ENCODE peak calls at places on chromosomes 3 and 15, in seven cellular contexts. K, Q, S, R, I, A and D are unnamed samples. For H3K4me1, the result is how much of the 10 kb centered on the place peaks cover.

GRCh38 chr15:87496109-87496508 is 760.4 kb downstream of the NTRK3 start:
- DNase-seq in K (no peak), A (no peak), I (no peak), S (no peak), R (no peak), Q (no peak), D (no peak)

GRCh38 chr15:66251790-66252355 is 1.7 kb downstream of the MEGF11 start:
- DNase-seq in A (no peak), Q (no peak), K (no peak), S (no peak), I (no peak), R (no peak), D (no peak)

GRCh38 chr3:138314751-138315150 is 14.9 kb downstream of the NME9 start:
- DNase-seq in Q (no peak), A (peak), I (no peak), K (no peak), R (no peak), S (no peak), D (no peak)

GRCh38 chr3:105518201-105518600 is 151.5 kb downstream of the ALCAM start:
- DNase-seq in A (no peak), S (no peak), I (no peak), R (no peak), K (no peak), Q (no peak), D (no peak)

GRCh38 chr3:179146911-179147570 is 1.1 kb upstream of the PIK3CA start:
- DNase-seq in S (peak), Q (no peak), A (peak), K (no peak), R (no peak), I (no peak), D (no peak)

GRCh38 chr15:83283813-83284562 is 476 bp downstream of the BNC1 start:
- DNase-seq in S (no peak), Q (no peak), K (no peak), A (peak), I (no peak), R (no peak), D (no peak)

GRCh38 chr3:173253471-173253870 is 112.4 kb upstream of the SPATA16 start:
- DNase-seq in K (no peak), S (no peak), I (no peak), R (no peak), A (no peak), Q (no peak), D (no peak)

GRCh38 chr3:127822836-127823589 is 698 bp upstream of the MGLL start:
- DNase-seq in K (no peak), Q (peak), R (peak), A (peak), S (no peak), I (peak), D (peak)

GRCh38 chr15:51234181-51234927 is 104.0 kb downstream of the CYP19A1 start:
- DNase-seq in S (no peak), K (no peak), R (no peak), A (no peak), I (no peak), Q (no peak), D (no peak)

GRCh38 chr15:63372018-63372705 is 9.5 kb downstream of the CA12 start:
- DNase-seq in S (peak), I (peak), Q (no peak), A (peak), R (peak), K (no peak), D (no peak)

GRCh38 chr3:88150371-88150770 is 612 bp downstream of the C3orf38 start:
- DNase-seq in Q (no peak), R (no peak), K (no peak), S (no peak), A (peak), I (no peak), D (no peak)

GRCh38 chr3:45010718-45011355 is 15.3 kb upstream of the CLEC3B start:
- DNase-seq in K (no peak), Q (no peak), R (no peak), S (no peak), I (no peak), A (peak), D (peak)

GRCh38 chr15:37880009-37880834 is 54.2 kb upstream of the TMCO5A start:
- DNase-seq in I (no peak), Q (no peak), R (no peak), S (no peak), K (no peak), A (peak), D (no peak)

GRCh38 chr3:94115482-94115881 is 52.6 kb downstream of the NSUN3 start:
- DNase-seq in K (no peak), R (no peak), Q (no peak), S (no peak), I (no peak), A (peak), D (no peak)

GRCh38 chr15:54227569-54227968 is 249.3 kb downstream of the UNC13C start:
- DNase-seq in I (no peak), A (no peak), S (no peak), K (no peak), Q (no peak), R (no peak), D (no peak)

GRCh38 chr3:133401374-133402135 is 1.7 kb downstream of the BFSP2 start:
- DNase-seq in I (no peak), S (peak), K (no peak), A (peak), R (no peak), Q (no peak), D (no peak)

GRCh38 chr3:14424711-14425573 is 22.5 kb downstream of the SLC6A6 start:
- DNase-seq in S (no peak), K (no peak), A (peak), Q (no peak), I (no peak), R (no peak), D (peak)
- H3K4me1 ChIP-seq in S (under half), K (under half), A (under half), Q (half or more), I (half or more), R (half or more), D (half or more)

GRCh38 chr15:98420837-98421236 is 227.5 kb upstream of the IGF1R start:
- DNase-seq in A (no peak), I (no peak), Q (no peak), K (no peak), R (no peak), S (no peak), D (no peak)

GRCh38 chr15:98425173-98425572 is 223.2 kb upstream of the IGF1R start:
- DNase-seq in A (no peak), Q (no peak), R (no peak), K (no peak), I (no peak), S (no peak), D (no peak)

GRCh38 chr15:98419173-98419814 is 229.0 kb upstream of the IGF1R start:
- DNase-seq in A (no peak), K (no peak), S (no peak), I (no peak), Q (no peak), R (no peak), D (no peak)

GRCh38 chr15:98421419-98422085 is 226.8 kb upstream of the IGF1R start:
- DNase-seq in Q (peak), A (peak), R (peak), I (peak), K (peak), S (peak), D (peak)

DNA sequence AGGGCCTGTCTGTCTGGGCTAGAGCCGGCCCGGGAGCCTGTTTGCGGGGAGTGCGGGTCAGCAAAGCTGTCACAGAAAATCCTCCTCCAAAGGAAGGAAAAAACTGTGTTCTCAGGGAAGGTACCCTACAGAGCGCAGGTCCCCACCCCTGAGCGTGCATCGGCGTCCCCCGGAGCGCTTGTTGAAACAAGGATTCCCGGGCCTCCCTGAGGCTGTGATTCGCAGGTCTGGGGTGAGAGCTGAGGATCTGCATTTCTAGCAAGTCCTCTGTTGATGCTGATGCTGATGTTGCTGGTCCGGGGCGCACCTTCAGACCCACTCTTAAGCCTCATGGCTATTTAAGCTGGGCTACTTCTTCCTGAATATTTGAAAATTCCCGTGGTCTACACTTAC is 226.3 kb upstream of the IGF1R start:
- DNase-seq in K (no peak), S (no peak), I (no peak), A (no peak), Q (no peak), R (no peak), D (no peak)
- H3K4me3 ChIP-seq in K (no peak), S (no peak), I (peak), A (no peak), Q (peak), R (no peak), D (peak)

GRCh38 chr15:36575266-36575665 is 4.2 kb upstream of the CDIN1 start:
- DNase-seq in R (no peak), Q (no peak), S (no peak), K (no peak), A (no peak), I (no peak), D (no peak)

GRCh38 chr15:36577082-36577481 is 2.3 kb upstream of the CDIN1 start:
- DNase-seq in R (no peak), A (no peak), I (no peak), S (peak), K (no peak), Q (no peak), D (no peak)

GRCh38 chr15:36585774-36586173 is 6.3 kb downstream of the CDIN1 start:
- DNase-seq in R (no peak), K (no peak), S (no peak), A (no peak), I (no peak), Q (no peak), D (no peak)

GRCh38 chr15:36584511-36584910 is 5.1 kb downstream of the CDIN1 start:
- DNase-seq in I (no peak), S (no peak), R (no peak), A (no peak), K (no peak), Q (no peak), D (no peak)

GRCh38 chr15:36579792-36580431 is 486 bp downstream of the CDIN1 start:
- DNase-seq in R (no peak), Q (peak), K (no peak), I (no peak), A (no peak), S (peak), D (peak)
- TF ChIP-seq CTCF in R (no peak), Q (no peak), K (no peak), I (no peak), A (no peak), S (no peak), D (no peak)

GRCh38 chr15:70280781-70281180 is 183.1 kb upstream of the TLE3 start:
- DNase-seq in R (no peak), I (no peak), K (no peak), A (no peak), Q (no peak), S (no peak), D (no peak)

GRCh38 chr15:70279096-70279495 is 181.4 kb upstream of the TLE3 start:
- DNase-seq in S (no peak), I (no peak), Q (no peak), R (no peak), K (no peak), A (no peak), D (no peak)

GRCh38 chr15:70277556-70277955 is 179.8 kb upstream of the TLE3 start:
- DNase-seq in A (no peak), K (no peak), S (no peak), Q (no peak), R (no peak), I (no peak), D (no peak)

GRCh38 chr15:70276401-70276800 is 178.7 kb upstream of the TLE3 start:
- DNase-seq in S (no peak), R (no peak), I (no peak), K (no peak), Q (no peak), A (no peak), D (no peak)

DNA sequence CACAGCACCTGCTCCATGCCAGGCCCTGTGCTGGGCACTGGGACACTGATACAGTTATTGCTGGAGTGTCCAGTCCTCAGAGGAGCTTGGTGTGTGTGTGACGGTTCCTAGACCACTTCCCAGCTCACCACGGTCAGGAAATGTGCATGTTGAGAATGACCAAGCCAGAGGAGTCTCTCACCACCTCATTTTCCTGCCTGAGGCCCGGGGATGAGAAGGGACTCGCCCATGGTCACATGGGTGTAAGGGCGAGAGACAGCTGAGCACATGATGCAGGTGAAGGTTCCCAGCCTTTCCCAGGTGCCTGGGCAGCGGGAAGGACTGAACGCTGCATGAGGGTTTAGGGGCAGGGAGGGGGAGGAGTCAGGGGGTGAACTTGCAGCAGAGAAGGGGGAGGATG is 180.9 kb upstream of the TLE3 start:
- DNase-seq in S (no peak), Q (no peak), R (no peak), A (no peak), K (no peak), I (no peak), D (no peak)
- H3K4me1 ChIP-seq in S (under half), Q (under half), R (under half), A (under half), K (under half), I (under half), D (under half)

GRCh38 chr3:150467381-150467780 is 59.3 kb downstream of the TSC22D2 start:
- DNase-seq in A (peak), Q (no peak), I (no peak), K (no peak), S (no peak), R (no peak), D (no peak)

GRCh38 chr3:150464684-150465083 is 56.6 kb downstream of the TSC22D2 start:
- DNase-seq in I (no peak), A (no peak), Q (no peak), R (no peak), K (no peak), S (no peak), D (no peak)

GRCh38 chr3:150472421-150472820 is 64.3 kb downstream of the TSC22D2 start:
- DNase-seq in I (no peak), S (no peak), Q (no peak), R (no peak), A (no peak), K (peak), D (no peak)

GRCh38 chr3:150469031-150469930 is 61.2 kb downstream of the TSC22D2 start:
- DNase-seq in S (peak), K (peak), A (peak), I (peak), R (peak), Q (no peak), D (peak)

GRCh38 chr3:150469931-150470740 is 62.0 kb downstream of the TSC22D2 start:
- DNase-seq in A (peak), Q (no peak), K (peak), I (no peak), R (no peak), S (no peak), D (no peak)
- H3K4me3 ChIP-seq in A (no peak), Q (no peak), K (no peak), I (no peak), R (no peak), S (no peak), D (no peak)